ENCODE peak calls at places on chromosomes 13 and 19, in six cellular contexts. C, Q, G, S, N and M are unnamed samples.

GRCh38 chr19:1492474-1493006 is 1.6 kb downstream of the REEP6 start:
- DNase-seq in C (no peak), Q (no peak), G (no peak), S (no peak), N (no peak), M (no peak)

GRCh38 chr13:83716121-83716520 is 166.2 kb downstream of the SLITRK1 start:
- DNase-seq in C (no peak), Q (no peak), G (no peak), S (no peak), N (peak; percentile 3), M (no peak)

GRCh38 chr13:97284558-97284957 is 62.4 kb downstream of the MBNL2 start:
- DNase-seq in C (no peak), Q (no peak), G (no peak), S (no peak), N (no peak), M (no peak)

GRCh38 chr13:49097374-49097773 is 121.7 kb downstream of the FNDC3A start:
- DNase-seq in C (no peak), Q (no peak), G (no peak), S (no peak), N (no peak), M (no peak)

GRCh38 chr13:46229251-46229650 is 17.5 kb downstream of the LRRC63 start:
- DNase-seq in C (no peak), Q (no peak), G (no peak), S (no peak), N (no peak), M (no peak)

GRCh38 chr13:84553252-84553651 is 671.0 kb upstream of the SLITRK1 start:
- DNase-seq in C (no peak), Q (peak; percentile 5), G (no peak), S (no peak), N (no peak), M (peak; percentile 38)

GRCh38 chr19:45558399-45558878 is 26.2 kb downstream of the OPA3 start:
- DNase-seq in C (peak; percentile 40), Q (peak; percentile 29), G (peak; percentile 77), S (peak; percentile 92), N (peak; percentile 93), M (peak; percentile 49)

GRCh38 chr19:56625708-56626107 is 17.3 kb upstream of the SMIM17 start:
- DNase-seq in C (no peak), Q (no peak), G (no peak), S (no peak), N (no peak), M (no peak)

GRCh38 chr19:47495478-47496372 is 11.7 kb upstream of the KPTN start:
- DNase-seq in C (no peak), Q (no peak), G (no peak), S (no peak), N (no peak), M (no peak)

GRCh38 chr19:49502866-49503581 is 6.8 kb downstream of the RPS11 start:
- DNase-seq in C (no peak), Q (peak; percentile 44), G (no peak), S (peak; percentile 74), N (peak; percentile 58), M (peak; percentile 75)

GRCh38 chr13:110965038-110965754 is 50.3 kb upstream of the ANKRD10 start:
- DNase-seq in C (no peak), Q (no peak), G (no peak), S (no peak), N (no peak), M (no peak)

GRCh38 chr19:27529158-27529557 is 1683.8 kb downstream of the UQCRFS1 start:
- DNase-seq in C (no peak), Q (no peak), G (no peak), S (no peak), N (no peak), M (no peak)

GRCh38 chr13:25214371-25215252 is 42.5 kb upstream of the AMER2 start:
- DNase-seq in C (no peak), Q (no peak), G (no peak), S (no peak), N (peak; percentile 50), M (peak; percentile 16)

GRCh38 chr13:100673831-100674362 is 698 bp downstream of the TMTC4 start:
- DNase-seq in C (peak; percentile 52), Q (peak; percentile 39), G (peak; percentile 64), S (peak; percentile 11), N (peak; percentile 43), M (peak; percentile 49)

GRCh38 chr13:100552755-100553154 is 35.8 kb downstream of the GGACT start:
- DNase-seq in C (no peak), Q (no peak), G (no peak), S (no peak), N (no peak), M (no peak)

GRCh38 chr13:97199451-97199850 is 22.7 kb upstream of the MBNL2 start:
- DNase-seq in C (no peak), Q (no peak), G (no peak), S (no peak), N (no peak), M (no peak)

GRCh38 chr13:51240888-51241475 is 18.8 kb downstream of the FAM124A start:
- DNase-seq in C (no peak), Q (no peak), G (no peak), S (no peak), N (no peak), M (no peak)

GRCh38 chr13:51733656-51734334 is 70.2 kb downstream of the DHRS12 start:
- DNase-seq in C (no peak), Q (no peak), G (no peak), S (no peak), N (peak; percentile 12), M (peak; percentile 34)

GRCh38 chr19:35756373-35757230 is at the start of gene HSPB6:
- DNase-seq in C (peak; percentile 91), Q (no peak), G (peak; percentile 51), S (no peak), N (peak; percentile 70), M (peak; percentile 68)

GRCh38 chr13:113291129-113291528 is 5.9 kb upstream of the LAMP1 start:
- DNase-seq in C (no peak), Q (no peak), G (no peak), S (no peak), N (no peak), M (no peak)

GRCh38 chr19:42850981-42851717 is 28.4 kb downstream of the PSG1 start:
- DNase-seq in C (peak; percentile 59), Q (no peak), G (no peak), S (no peak), N (no peak), M (no peak)

GRCh38 chr19:998064-998463 is 2.2 kb upstream of the GRIN3B start:
- DNase-seq in C (no peak), Q (no peak), G (no peak), S (no peak), N (no peak), M (no peak)

GRCh38 chr13:110307697-110308376 is 753 bp downstream of the COL4A2 start:
- DNase-seq in C (no peak), Q (no peak), G (no peak), S (no peak), N (peak; percentile 43), M (peak; percentile 32)

GRCh38 chr13:44368599-44369368 is 4.8 kb upstream of the SERP2 start:
- DNase-seq in C (no peak), Q (no peak), G (peak; percentile 74), S (no peak), N (no peak), M (no peak)

GRCh38 chr13:45331981-45332830 is 8.8 kb downstream of the TPT1 start:
- DNase-seq in C (peak; percentile 54), Q (no peak), G (no peak), S (no peak), N (no peak), M (no peak)

GRCh38 chr13:24161980-24162517 is 1.5 kb downstream of the SPATA13 start:
- DNase-seq in C (no peak), Q (peak; percentile 68), G (peak; percentile 87), S (no peak), N (no peak), M (no peak)

DNA sequence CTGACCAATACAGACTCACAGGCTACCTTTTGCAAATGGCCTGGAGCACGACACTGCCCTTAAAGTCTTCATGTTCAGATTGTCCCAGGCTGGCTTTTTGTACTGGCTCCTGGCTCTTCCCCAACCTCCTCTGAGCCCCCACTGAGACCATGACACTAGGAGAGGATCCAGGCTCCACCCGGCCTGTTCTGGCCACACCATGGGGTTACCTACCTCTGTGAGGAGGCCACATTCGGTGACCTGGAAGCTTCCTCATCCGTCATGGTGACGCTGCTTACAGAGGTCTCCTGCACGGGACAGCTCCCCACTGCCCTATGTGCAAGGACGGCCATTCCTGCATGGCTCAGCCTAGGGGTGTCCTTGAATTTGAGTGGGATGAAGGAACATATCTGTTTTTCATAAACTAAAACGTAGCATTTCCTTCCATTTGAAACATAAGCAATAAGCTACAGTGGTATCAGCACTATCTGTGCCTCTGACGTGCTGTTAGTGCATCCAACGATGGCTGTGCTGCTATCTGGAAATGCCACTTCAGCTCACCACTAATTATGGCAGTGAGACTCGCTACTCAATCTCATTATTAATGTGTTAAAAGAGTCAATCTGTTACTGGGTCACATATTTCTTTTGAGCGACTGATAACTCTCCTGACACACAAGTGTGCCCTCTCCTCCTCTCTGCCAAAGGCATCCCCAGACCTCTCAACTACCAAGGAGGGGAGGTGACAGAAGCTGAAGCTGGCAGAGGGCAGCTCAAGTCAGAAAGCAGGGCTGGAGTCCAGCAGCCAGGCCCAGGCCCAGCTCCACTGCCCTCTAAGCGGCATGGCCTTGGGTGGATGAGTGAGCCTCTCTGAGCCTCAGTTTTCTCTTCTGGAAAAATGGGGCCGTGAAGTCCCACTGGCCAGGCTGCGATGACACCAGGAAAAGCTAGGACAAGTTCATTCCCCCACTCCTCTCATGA is 29.6 kb downstream of the ELL start:
- DNase-seq in C (no peak), Q (no peak), G (no peak), S (no peak), N (no peak), M (peak; percentile 82)
- H3K4me1 ChIP-seq in C (peaks cover 87% of the 10 kb centered on the region), Q (peaks cover 26% of the 10 kb centered on the region), G (peaks cover 30% of the 10 kb centered on the region), S (peaks cover 9% of the 10 kb centered on the region), N (no peaks in the 10 kb centered on the region), M (peaks cover 88% of the 10 kb centered on the region)

GRCh38 chr19:4077011-4077382 is 10.3 kb upstream of the ZBTB7A start:
- DNase-seq in C (peak; percentile 33), Q (no peak), G (no peak), S (no peak), N (no peak), M (no peak)
- H3K27ac ChIP-seq in C (peak overlapping the region; percentile 92), Q (peak overlapping the region; percentile 66), G (no peak overlapping the region), S (no peak overlapping the region), N (no peak overlapping the region), M (no peak overlapping the region)

DNA sequence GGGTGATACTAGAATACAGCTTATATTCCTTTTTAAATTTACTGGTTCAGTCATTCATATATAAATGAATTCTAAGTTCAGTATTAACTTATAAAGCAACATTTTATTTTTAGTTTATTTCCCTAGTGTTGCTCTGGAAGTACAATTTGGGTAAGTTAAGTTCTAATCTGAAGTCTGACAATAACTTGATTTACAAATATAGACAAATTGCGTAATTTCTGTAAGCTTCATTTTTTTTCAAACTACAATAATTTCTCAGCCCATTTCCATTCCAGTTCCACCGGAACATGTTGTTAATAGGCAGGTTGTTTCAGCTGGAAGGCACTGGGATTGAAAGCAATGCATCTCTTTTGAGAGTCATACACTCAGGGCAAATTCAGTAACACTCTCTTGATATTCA is 2000.7 kb downstream of the OLFM4 start:
- DNase-seq in C (no peak), Q (no peak), G (no peak), S (no peak), N (no peak), M (no peak)
- TF ChIP-seq CTCF in C (no peak), Q (no peak), G (no peak), S (no peak), N (no peak), M (no peak)

GRCh38 chr13:82436099-82436585 is 1446.1 kb downstream of the SLITRK1 start:
- DNase-seq in C (no peak), Q (no peak), G (no peak), S (no peak), N (no peak), M (no peak)

GRCh38 chr13:82438320-82438719 is 1444.0 kb downstream of the SLITRK1 start:
- DNase-seq in C (no peak), Q (no peak), G (no peak), S (no peak), N (no peak), M (no peak)

GRCh38 chr13:82439159-82439904 is 1442.9 kb downstream of the SLITRK1 start:
- DNase-seq in C (no peak), Q (no peak), G (no peak), S (no peak), N (no peak), M (no peak)
- H3K4me1 ChIP-seq in C (no peaks in the 10 kb centered on the region), Q (no peaks in the 10 kb centered on the region), G (no peaks in the 10 kb centered on the region), S (no peaks in the 10 kb centered on the region), N (no peaks in the 10 kb centered on the region), M (no peaks in the 10 kb centered on the region)